ENCODE peak calls at places on chromosomes 2 and 18, in five cellular contexts. One of them, this sample, is unnamed.

GRCh38 chr2:150477347-150477746 is 10.1 kb downstream of the RND3 start:
- DNase-seq in WTC11: no peak
- DNase-seq in adrenal gland: no peak
- DNase-seq in lower leg skin: no peak
- DNase-seq in AG04449: no peak
- DNase-seq in this sample: no peak

GRCh38 chr2:152263902-152264301 is 71.1 kb upstream of the FMNL2 start:
- DNase-seq in WTC11: no peak
- DNase-seq in adrenal gland: no peak
- DNase-seq in lower leg skin: no peak
- DNase-seq in AG04449: no peak
- DNase-seq in this sample: no peak

GRCh38 chr2:184721881-184722280 is 123.6 kb downstream of the ZNF804A start:
- DNase-seq in WTC11: no peak
- DNase-seq in adrenal gland: no peak
- DNase-seq in lower leg skin: no peak
- DNase-seq in AG04449: no peak
- DNase-seq in this sample: no peak

GRCh38 chr2:102661846-102662245 is 42.5 kb downstream of the SLC9A2 start:
- DNase-seq in WTC11: no peak
- DNase-seq in adrenal gland: no peak
- DNase-seq in lower leg skin: no peak
- DNase-seq in AG04449: no peak
- DNase-seq in this sample: no peak

GRCh38 chr2:42810971-42811865 is 18.8 kb upstream of the HAAO start:
- DNase-seq in WTC11: peak; percentile 71
- DNase-seq in adrenal gland: peak; percentile 43
- DNase-seq in lower leg skin: peak; percentile 94
- DNase-seq in AG04449: no peak
- DNase-seq in this sample: peak; percentile 50

GRCh38 chr2:27308359-27308875 is at the start of gene UCN:
- DNase-seq in WTC11: peak; percentile 79
- DNase-seq in adrenal gland: peak; percentile 73
- DNase-seq in lower leg skin: no peak
- DNase-seq in AG04449: no peak
- DNase-seq in this sample: peak; percentile 83

GRCh38 chr2:38381381-38382143 is 4.5 kb upstream of the ATL2 start:
- DNase-seq in WTC11: no peak
- DNase-seq in adrenal gland: no peak
- DNase-seq in lower leg skin: no peak
- DNase-seq in AG04449: no peak
- DNase-seq in this sample: no peak

GRCh38 chr2:175597286-175597685 is 404.8 kb downstream of the LNPK start:
- DNase-seq in WTC11: no peak
- DNase-seq in adrenal gland: no peak
- DNase-seq in lower leg skin: no peak
- DNase-seq in AG04449: no peak
- DNase-seq in this sample: no peak

GRCh38 chr2:104872034-104872865 is 18.3 kb downstream of the POU3F3 start:
- DNase-seq in WTC11: peak; percentile 78
- DNase-seq in adrenal gland: no peak
- DNase-seq in lower leg skin: no peak
- DNase-seq in AG04449: no peak
- DNase-seq in this sample: peak; percentile 45

GRCh38 chr2:37377187-37377532 is 32.7 kb downstream of the QPCT start:
- DNase-seq in WTC11: no peak
- DNase-seq in adrenal gland: no peak
- DNase-seq in lower leg skin: no peak
- DNase-seq in AG04449: no peak
- DNase-seq in this sample: no peak

GRCh38 chr18:30094556-30094955 is 948.0 kb downstream of the DSC3 start:
- DNase-seq in WTC11: no peak
- DNase-seq in adrenal gland: no peak
- DNase-seq in lower leg skin: no peak
- DNase-seq in AG04449: no peak
- DNase-seq in this sample: no peak

GRCh38 chr2:39511786-39512433 is 74.8 kb upstream of the MAP4K3 start:
- DNase-seq in WTC11: no peak
- DNase-seq in adrenal gland: no peak
- DNase-seq in lower leg skin: no peak
- DNase-seq in AG04449: no peak
- DNase-seq in this sample: no peak

GRCh38 chr2:133092571-133092970 is 422.6 kb upstream of the LYPD1 start:
- DNase-seq in WTC11: no peak
- DNase-seq in adrenal gland: no peak
- DNase-seq in lower leg skin: no peak
- DNase-seq in AG04449: no peak
- DNase-seq in this sample: no peak

GRCh38 chr2:29599946-29600345 is 321.4 kb downstream of the ALK start:
- DNase-seq in WTC11: no peak
- DNase-seq in adrenal gland: no peak
- DNase-seq in lower leg skin: no peak
- DNase-seq in AG04449: no peak
- DNase-seq in this sample: no peak

GRCh38 chr18:58530801-58531200 is 98.1 kb downstream of the ALPK2 start:
- DNase-seq in WTC11: no peak
- DNase-seq in adrenal gland: no peak
- DNase-seq in lower leg skin: no peak
- DNase-seq in AG04449: no peak
- DNase-seq in this sample: no peak

GRCh38 chr2:168561991-168562390 is 105.9 kb downstream of the CERS6 start:
- DNase-seq in WTC11: no peak
- DNase-seq in adrenal gland: no peak
- DNase-seq in lower leg skin: no peak
- DNase-seq in AG04449: no peak
- DNase-seq in this sample: no peak

GRCh38 chr2:55618649-55619055 is 1.2 kb upstream of the PPP4R3B start:
- DNase-seq in WTC11: peak; percentile 23
- DNase-seq in adrenal gland: peak; percentile 54
- DNase-seq in lower leg skin: peak; percentile 87
- DNase-seq in AG04449: no peak
- DNase-seq in this sample: peak; percentile 41

GRCh38 chr2:231359484-231359883 is 36.0 kb upstream of the B3GNT7 start:
- DNase-seq in WTC11: no peak
- DNase-seq in adrenal gland: no peak
- DNase-seq in lower leg skin: no peak
- DNase-seq in AG04449: no peak
- DNase-seq in this sample: no peak

GRCh38 chr2:222912117-222912516 is 51.3 kb downstream of the ACSL3 start:
- DNase-seq in WTC11: no peak
- DNase-seq in adrenal gland: no peak
- DNase-seq in lower leg skin: no peak
- DNase-seq in AG04449: no peak
- DNase-seq in this sample: no peak

GRCh38 chr2:144372484-144373195 is 147.3 kb downstream of the ZEB2 start:
- DNase-seq in WTC11: no peak
- DNase-seq in adrenal gland: no peak
- DNase-seq in lower leg skin: no peak
- DNase-seq in AG04449: no peak
- DNase-seq in this sample: no peak

DNA sequence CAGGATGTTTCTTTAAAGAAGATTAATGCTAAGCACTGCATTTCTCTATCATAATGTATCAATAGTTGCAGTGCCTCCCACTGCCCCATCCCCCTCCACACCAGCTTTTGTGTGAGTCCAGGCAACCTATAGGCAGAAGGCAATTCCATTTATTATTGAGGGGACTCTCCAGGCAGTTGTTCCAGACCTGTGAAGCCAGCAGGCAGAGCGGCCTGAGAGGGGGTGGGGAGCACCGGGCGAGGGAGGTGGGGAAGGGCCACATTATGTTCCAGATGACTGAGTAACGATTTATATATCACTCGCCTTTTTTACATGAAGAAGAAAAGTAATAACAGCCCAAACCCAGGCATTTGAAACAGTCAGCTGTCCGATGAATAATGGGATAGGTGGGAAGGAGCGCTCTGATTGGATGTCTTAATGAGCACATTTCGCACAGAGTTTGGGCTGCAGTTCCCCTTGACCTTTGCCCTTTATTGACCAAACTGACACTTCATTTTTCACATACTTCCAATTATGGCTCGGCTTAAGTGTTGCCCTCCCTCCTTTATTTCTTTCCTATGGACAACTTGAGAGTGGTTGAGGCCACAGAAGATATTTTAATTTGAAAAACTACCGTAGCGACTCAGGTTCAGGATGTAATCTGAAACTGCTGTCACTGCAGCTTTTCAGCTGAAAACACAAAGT is 34.4 kb downstream of the MEIS1 start:
- DNase-seq in WTC11: peak; percentile 12
- DNase-seq in adrenal gland: no peak
- DNase-seq in lower leg skin: no peak
- DNase-seq in AG04449: no peak
- DNase-seq in this sample: peak; percentile 37
- TF ChIP-seq CTCF in WTC11: no peak
- TF ChIP-seq CTCF in adrenal gland: no peak
- TF ChIP-seq CTCF in lower leg skin: no peak
- TF ChIP-seq CTCF in AG04449: no peak
- TF ChIP-seq CTCF in this sample: no peak

GRCh38 chr18:52700757-52701156 is 360.8 kb downstream of the DCC start:
- DNase-seq in WTC11: no peak
- DNase-seq in adrenal gland: no peak
- DNase-seq in lower leg skin: no peak
- DNase-seq in AG04449: no peak
- DNase-seq in this sample: no peak

GRCh38 chr18:52700116-52700515 is 360.1 kb downstream of the DCC start:
- DNase-seq in WTC11: no peak
- DNase-seq in adrenal gland: no peak
- DNase-seq in lower leg skin: no peak
- DNase-seq in AG04449: no peak
- DNase-seq in this sample: no peak

DNA sequence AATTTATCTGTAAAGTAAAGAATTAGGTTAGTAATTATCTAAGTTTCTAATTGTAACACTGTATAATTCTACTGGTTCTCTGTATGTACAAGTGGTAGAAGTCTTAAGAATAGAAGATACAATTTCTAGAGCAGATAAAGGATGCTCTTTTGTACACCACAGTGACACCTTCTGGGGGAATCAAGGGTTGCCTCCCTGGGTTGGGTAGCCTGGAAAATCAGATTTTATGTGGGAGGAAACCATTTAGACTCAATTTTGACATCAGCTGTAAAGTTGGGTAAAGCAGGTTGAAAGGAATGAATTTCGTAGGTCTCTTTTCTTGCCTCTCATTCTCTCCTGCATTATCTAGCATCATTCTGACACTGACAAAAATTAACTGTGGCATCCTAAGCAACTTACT is 354.8 kb downstream of the DCC start:
- DNase-seq in WTC11: peak; percentile 31
- DNase-seq in adrenal gland: no peak
- DNase-seq in lower leg skin: no peak
- DNase-seq in AG04449: no peak
- DNase-seq in this sample: peak; percentile 27
- TF ChIP-seq CTCF in WTC11: peak; percentile 36
- TF ChIP-seq CTCF in adrenal gland: no peak
- TF ChIP-seq CTCF in lower leg skin: no peak
- TF ChIP-seq CTCF in AG04449: peak; percentile 52
- TF ChIP-seq CTCF in this sample: peak; percentile 56

GRCh38 chr2:9013403-9013802 is 9.9 kb upstream of the MBOAT2 start:
- DNase-seq in WTC11: no peak
- DNase-seq in adrenal gland: no peak
- DNase-seq in lower leg skin: no peak
- DNase-seq in AG04449: no peak
- DNase-seq in this sample: no peak
- TF ChIP-seq CTCF in WTC11: no peak
- TF ChIP-seq CTCF in adrenal gland: no peak
- TF ChIP-seq CTCF in lower leg skin: no peak
- TF ChIP-seq CTCF in AG04449: no peak
- TF ChIP-seq CTCF in this sample: no peak

GRCh38 chr2:68669651-68670050 is 26.3 kb downstream of the PROKR1 start:
- DNase-seq in WTC11: no peak
- DNase-seq in adrenal gland: no peak
- DNase-seq in lower leg skin: no peak
- DNase-seq in AG04449: no peak
- DNase-seq in this sample: no peak
- TF ChIP-seq CTCF in WTC11: no peak
- TF ChIP-seq CTCF in adrenal gland: no peak
- TF ChIP-seq CTCF in lower leg skin: no peak
- TF ChIP-seq CTCF in AG04449: no peak
- TF ChIP-seq CTCF in this sample: no peak

DNA sequence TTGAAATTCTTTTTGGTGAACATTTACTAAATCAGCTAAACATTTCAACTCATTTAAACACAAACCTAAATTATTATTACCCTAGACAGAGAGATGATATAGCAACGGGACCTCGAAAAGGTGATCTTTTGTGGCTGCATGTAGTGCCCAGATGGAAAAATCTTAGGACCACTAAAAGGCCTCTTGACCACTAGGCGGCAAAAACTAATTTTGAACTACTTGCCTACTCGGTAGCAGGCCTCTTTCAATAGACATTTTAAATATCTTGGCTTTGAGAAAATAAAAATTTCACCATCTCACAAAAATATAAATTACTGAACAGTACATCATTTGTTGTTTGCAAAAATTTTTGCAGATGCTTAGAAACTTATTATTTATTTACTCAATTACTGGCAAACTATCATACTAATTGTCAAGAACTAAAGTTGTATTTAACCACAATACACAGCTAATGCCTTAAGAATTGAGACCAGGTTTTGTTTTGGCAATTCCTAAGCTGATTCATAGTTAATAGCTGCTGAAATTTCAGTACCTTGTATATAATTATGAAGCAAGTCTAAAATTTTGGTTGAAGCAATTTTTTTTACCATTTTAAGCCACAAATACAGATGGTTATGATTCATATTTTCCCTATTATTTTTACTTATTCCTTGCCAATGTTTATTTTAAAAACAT is 9.4 kb downstream of the COL3A1 start:
- DNase-seq in WTC11: no peak
- DNase-seq in adrenal gland: no peak
- DNase-seq in lower leg skin: no peak
- DNase-seq in AG04449: no peak
- DNase-seq in this sample: no peak
- TF ChIP-seq CTCF in WTC11: peak; percentile 28
- TF ChIP-seq CTCF in adrenal gland: no peak
- TF ChIP-seq CTCF in lower leg skin: no peak
- TF ChIP-seq CTCF in AG04449: peak; percentile 43
- TF ChIP-seq CTCF in this sample: peak; percentile 42

This sample was measured in nephron progenitor cell.